ENCODE peak calls at places on chromosomes 6 and 20, in six cellular contexts. B, Q, H, P, C and O are unnamed samples.

GRCh38 chr6:75524322-75524972 is 30.8 kb upstream of the FILIP1 start:
- DNase-seq in C (no peak), B (no peak), H (peak; percentile 70), P (no peak), Q (peak; percentile 96), O (peak; percentile 91)

GRCh38 chr6:167560673-167561569 is 236.0 kb downstream of the TTLL2 start:
- DNase-seq in Q (no peak), H (no peak), P (no peak), B (no peak), C (no peak), O (no peak)

GRCh38 chr20:17904027-17904426 is 64.6 kb downstream of the SNX5 start:
- DNase-seq in Q (no peak), P (no peak), B (no peak), H (no peak), C (no peak), O (no peak)

GRCh38 chr6:13229205-13230085 is 98.9 kb downstream of the TBC1D7 start:
- DNase-seq in Q (no peak), P (no peak), C (no peak), H (peak; percentile 72), B (peak; percentile 36), O (no peak)

GRCh38 chr6:49551126-49551865 is 828 bp downstream of the C6orf141 start:
- DNase-seq in B (peak; percentile 54), C (peak; percentile 51), P (peak; percentile 67), H (peak; percentile 55), Q (no peak), O (peak; percentile 43)

GRCh38 chr20:47319517-47320252 is 36.8 kb downstream of the ZMYND8 start:
- DNase-seq in B (peak; percentile 94), H (peak; percentile 98), Q (peak; percentile 74), C (peak; percentile 93), P (no peak), O (peak; percentile 83)

GRCh38 chr6:150336299-150336698 is 32.5 kb upstream of the IYD start:
- DNase-seq in B (no peak), Q (peak; percentile 7), P (peak; percentile 17), H (no peak), C (no peak), O (no peak)

GRCh38 chr20:4150095-4150492 is 134.7 kb upstream of the RNF24 start:
- DNase-seq in Q (peak; percentile 64), B (no peak), P (no peak), C (no peak), H (no peak), O (peak; percentile 69)

GRCh38 chr6:109260126-109260525 is 122.1 kb downstream of the CD164 start:
- DNase-seq in P (no peak), B (no peak), H (no peak), C (no peak), Q (peak; percentile 61), O (no peak)

GRCh38 chr6:129131282-129131681 is 248.3 kb downstream of the LAMA2 start:
- DNase-seq in C (no peak), Q (no peak), B (no peak), H (no peak), P (no peak), O (no peak)

GRCh38 chr20:64069614-64070243 is 6.7 kb downstream of the TCEA2 start:
- DNase-seq in B (peak; percentile 82), C (no peak), P (peak; percentile 67), Q (no peak), H (peak; percentile 60), O (no peak)

DNA sequence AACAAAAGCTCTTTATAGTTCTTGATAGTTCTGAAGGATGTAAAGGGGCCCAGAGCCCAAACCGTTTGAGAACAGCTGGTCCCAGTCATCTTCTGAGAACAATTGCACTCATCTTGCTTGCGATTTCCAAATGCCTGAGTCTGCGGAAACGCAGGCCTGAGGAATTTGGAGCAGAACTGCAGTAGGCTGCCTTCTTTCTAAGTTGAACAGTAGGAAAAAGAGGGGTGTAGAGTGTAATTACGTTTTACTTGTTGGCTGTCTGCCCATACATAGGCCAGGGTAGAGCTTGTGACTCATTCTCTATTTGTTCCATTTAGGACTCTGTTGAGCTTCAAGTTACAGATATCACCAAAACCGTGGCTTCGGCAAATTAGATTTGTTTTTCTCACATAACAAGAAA is 42.0 kb upstream of the KIF16B start:
- DNase-seq in Q (peak; percentile 92), B (no peak), P (no peak), C (no peak), H (no peak), O (peak; percentile 74)
- H2BK15ac ChIP-seq in Q (no peak overlapping the region), B (no peak overlapping the region), P (no peak overlapping the region), C (no peak overlapping the region), H (no peak overlapping the region), O (no peak overlapping the region)

GRCh38 chr20:62635232-62635631 is 7.1 kb upstream of the SLCO4A1 start:
- DNase-seq in H (no peak), Q (no peak), B (no peak), C (no peak), P (no peak), O (no peak)
- H2BK15ac ChIP-seq in H (no peak overlapping the region), Q (no peak overlapping the region), B (no peak overlapping the region), C (no peak overlapping the region), P (peak overlapping the region; percentile 69), O (no peak overlapping the region)

GRCh38 chr6:83808005-83808404 is 45.2 kb upstream of the RIPPLY2 start:
- DNase-seq in Q (no peak), H (no peak), P (no peak), C (no peak), B (no peak), O (no peak)

GRCh38 chr6:83808926-83809325 is 44.2 kb upstream of the RIPPLY2 start:
- DNase-seq in C (no peak), H (no peak), B (no peak), P (no peak), Q (no peak), O (no peak)

DNA sequence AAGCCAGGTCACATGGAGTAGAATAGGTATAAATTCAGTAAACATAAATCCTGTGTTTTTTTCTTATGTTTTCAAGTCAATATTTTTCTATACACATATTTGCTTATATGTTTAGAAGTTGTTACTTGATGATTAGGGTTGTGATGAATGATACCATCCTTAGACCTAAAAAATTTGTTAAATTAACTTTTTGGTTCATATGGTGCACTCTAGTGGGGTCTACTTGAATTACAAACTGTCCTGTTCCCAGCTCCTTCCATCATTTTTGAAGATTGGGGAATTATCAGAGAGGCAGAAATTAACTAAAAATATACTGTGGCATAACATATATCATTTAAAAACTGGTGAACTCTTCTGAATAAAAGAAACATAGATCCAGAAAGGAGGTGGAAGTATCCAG is 48.3 kb upstream of the RIPPLY2 start:
- DNase-seq in Q (no peak), C (no peak), H (no peak), P (no peak), B (no peak), O (no peak)
- H2BK15ac ChIP-seq in Q (no peak overlapping the region), C (no peak overlapping the region), H (no peak overlapping the region), P (no peak overlapping the region), B (no peak overlapping the region), O (no peak overlapping the region)

GRCh38 chr6:134943567-134944111 is 6.3 kb downstream of the ALDH8A1 start:
- DNase-seq in P (no peak), C (no peak), Q (no peak), B (no peak), H (no peak), O (no peak)
- H2BK15ac ChIP-seq in P (no peak overlapping the region), C (no peak overlapping the region), Q (no peak overlapping the region), B (no peak overlapping the region), H (no peak overlapping the region), O (no peak overlapping the region)

DNA sequence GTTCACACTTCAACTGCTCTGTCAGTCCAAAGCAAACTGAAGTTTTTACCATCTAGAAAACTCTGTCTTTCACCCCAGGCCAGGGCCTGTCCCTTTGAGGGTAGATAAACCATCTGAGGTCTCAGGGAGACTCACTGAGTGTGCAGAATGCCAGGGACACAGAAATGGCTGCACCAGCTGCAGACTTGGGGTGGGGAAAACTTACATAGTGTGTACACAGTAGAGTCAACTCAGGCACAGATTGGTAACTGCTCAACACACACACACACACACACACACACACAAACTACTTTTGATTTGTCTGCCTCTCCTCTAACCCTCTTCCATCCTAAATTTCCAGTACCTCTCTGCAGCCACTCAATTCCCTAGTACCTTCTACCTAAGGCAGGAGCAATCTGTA is 374.9 kb upstream of the JAG1 start:
- DNase-seq in C (no peak), H (no peak), Q (no peak), P (no peak), B (no peak), O (no peak)
- H2BK15ac ChIP-seq in C (no peak overlapping the region), H (no peak overlapping the region), Q (no peak overlapping the region), P (no peak overlapping the region), B (no peak overlapping the region), O (no peak overlapping the region)

DNA sequence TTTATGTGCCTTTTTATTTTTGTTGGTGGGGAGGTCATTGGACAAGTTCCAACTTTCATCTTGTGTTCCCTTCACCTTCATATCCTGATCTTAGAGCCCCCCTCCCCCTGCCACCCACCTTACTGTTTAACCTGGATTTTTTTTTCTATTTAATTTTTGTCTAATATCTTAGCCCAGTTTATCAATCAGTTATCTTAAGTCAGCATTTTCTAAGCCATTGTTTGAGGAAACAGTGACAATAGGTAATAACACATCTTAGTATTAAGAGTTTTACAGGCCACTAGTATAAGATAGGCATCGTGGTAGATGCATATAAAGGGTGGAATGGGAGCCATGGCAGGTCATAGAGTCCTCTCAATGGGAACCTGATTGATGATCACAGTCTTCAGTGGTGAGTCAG is 2.4 kb downstream of the ABT1 start:
- DNase-seq in P (no peak), B (no peak), H (no peak), Q (no peak), C (no peak), O (no peak)
- H2BK15ac ChIP-seq in P (no peak overlapping the region), B (no peak overlapping the region), H (no peak overlapping the region), Q (no peak overlapping the region), C (no peak overlapping the region), O (no peak overlapping the region)